ENCODE peak calls at places on chromosomes 16 and 17, in six cellular contexts. One of them, this sample, is unnamed.

GRCh38 chr16:67874147-67874771 is 1.4 kb downstream of the EDC4 start:
- DNase-seq in left lung: peak
- DNase-seq in A549: no peak
- DNase-seq in H7: peak
- DNase-seq in brain microvascular endothelial cell: no peak
- DNase-seq in effector memory CD4-positive, alpha-beta T cell: no peak
- DNase-seq in this sample: no peak

GRCh38 chr16:65079549-65079948 is 42.3 kb downstream of the CDH11 start:
- DNase-seq in left lung: no peak
- DNase-seq in A549: no peak
- DNase-seq in H7: no peak
- DNase-seq in brain microvascular endothelial cell: no peak
- DNase-seq in effector memory CD4-positive, alpha-beta T cell: no peak
- DNase-seq in this sample: no peak

GRCh38 chr16:65662236-65662635 is 540.4 kb upstream of the CDH11 start:
- DNase-seq in left lung: no peak
- DNase-seq in A549: no peak
- DNase-seq in H7: no peak
- DNase-seq in brain microvascular endothelial cell: no peak
- DNase-seq in effector memory CD4-positive, alpha-beta T cell: no peak
- DNase-seq in this sample: no peak

GRCh38 chr17:7997186-7997585 is 5.2 kb upstream of the GUCY2D start:
- DNase-seq in left lung: no peak
- DNase-seq in A549: peak
- DNase-seq in H7: peak
- DNase-seq in brain microvascular endothelial cell: no peak
- DNase-seq in effector memory CD4-positive, alpha-beta T cell: no peak
- DNase-seq in this sample: peak

GRCh38 chr16:81703177-81704155 is 75.6 kb upstream of the PLCG2 start:
- DNase-seq in left lung: peak
- DNase-seq in A549: peak
- DNase-seq in H7: no peak
- DNase-seq in brain microvascular endothelial cell: peak
- DNase-seq in effector memory CD4-positive, alpha-beta T cell: no peak
- DNase-seq in this sample: peak

GRCh38 chr16:7653746-7654145 is 321.1 kb downstream of the RBFOX1 start:
- DNase-seq in left lung: peak
- DNase-seq in A549: no peak
- DNase-seq in H7: peak
- DNase-seq in brain microvascular endothelial cell: no peak
- DNase-seq in effector memory CD4-positive, alpha-beta T cell: no peak
- DNase-seq in this sample: no peak

GRCh38 chr17:28975634-28976033 is 24.3 kb upstream of the PHF12 start:
- DNase-seq in left lung: no peak
- DNase-seq in A549: no peak
- DNase-seq in H7: no peak
- DNase-seq in brain microvascular endothelial cell: no peak
- DNase-seq in effector memory CD4-positive, alpha-beta T cell: no peak
- DNase-seq in this sample: no peak

GRCh38 chr16:57852189-57852588 is 49.9 kb upstream of the KIFC3 start:
- DNase-seq in left lung: no peak
- DNase-seq in A549: no peak
- DNase-seq in H7: no peak
- DNase-seq in brain microvascular endothelial cell: no peak
- DNase-seq in effector memory CD4-positive, alpha-beta T cell: no peak
- DNase-seq in this sample: no peak

GRCh38 chr16:48013476-48013875 is 142.3 kb downstream of the ABCC12 start:
- DNase-seq in left lung: no peak
- DNase-seq in A549: no peak
- DNase-seq in H7: no peak
- DNase-seq in brain microvascular endothelial cell: no peak
- DNase-seq in effector memory CD4-positive, alpha-beta T cell: no peak
- DNase-seq in this sample: no peak

GRCh38 chr17:80159984-80160383 is 9.8 kb upstream of the CARD14 start:
- DNase-seq in left lung: no peak
- DNase-seq in A549: no peak
- DNase-seq in H7: no peak
- DNase-seq in brain microvascular endothelial cell: no peak
- DNase-seq in effector memory CD4-positive, alpha-beta T cell: no peak
- DNase-seq in this sample: no peak

GRCh38 chr16:79871906-79872305 is 271.4 kb upstream of the MAF start:
- DNase-seq in left lung: no peak
- DNase-seq in A549: no peak
- DNase-seq in H7: no peak
- DNase-seq in brain microvascular endothelial cell: no peak
- DNase-seq in effector memory CD4-positive, alpha-beta T cell: no peak
- DNase-seq in this sample: no peak

GRCh38 chr16:1093284-1094123 is 2.5 kb downstream of the C1QTNF8 start:
- DNase-seq in left lung: no peak
- DNase-seq in A549: peak
- DNase-seq in H7: no peak
- DNase-seq in brain microvascular endothelial cell: no peak
- DNase-seq in effector memory CD4-positive, alpha-beta T cell: no peak
- DNase-seq in this sample: no peak

GRCh38 chr16:79372504-79373184 is 227.9 kb downstream of the MAF start:
- DNase-seq in left lung: no peak
- DNase-seq in A549: peak
- DNase-seq in H7: no peak
- DNase-seq in brain microvascular endothelial cell: peak
- DNase-seq in effector memory CD4-positive, alpha-beta T cell: peak
- DNase-seq in this sample: no peak

DNA sequence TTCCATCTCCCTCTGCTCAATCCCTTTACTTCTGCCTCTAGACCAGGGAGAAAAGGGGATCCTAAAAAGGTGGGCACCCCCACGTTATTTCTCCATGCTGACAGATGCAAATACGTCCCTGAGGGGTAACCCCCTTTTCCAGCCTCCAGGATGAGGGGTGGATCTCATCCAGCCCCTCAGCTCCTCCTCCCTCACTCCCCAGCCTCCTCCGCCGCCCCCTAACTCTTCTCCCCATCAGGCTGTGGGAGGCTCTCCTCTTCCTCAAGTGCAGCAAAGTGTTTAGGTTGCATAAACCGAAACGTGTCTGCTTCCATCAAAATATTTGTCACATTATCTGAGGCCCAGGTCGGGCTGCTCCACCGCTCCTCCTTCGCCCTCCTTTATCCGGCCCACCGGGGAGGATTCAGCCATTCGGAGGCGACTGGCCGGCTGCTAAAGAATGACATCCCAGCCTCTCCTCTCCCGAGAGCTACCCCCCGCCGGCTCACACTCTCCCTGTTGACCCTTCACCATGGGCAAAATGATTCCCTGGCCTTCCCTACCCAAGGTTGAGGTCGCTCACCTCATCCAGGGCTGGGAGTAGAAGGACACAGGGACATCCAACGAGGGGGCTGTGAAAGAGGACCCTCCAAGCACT is 1.2 kb upstream of the C1QL1 start:
- DNase-seq in left lung: no peak
- DNase-seq in A549: no peak
- DNase-seq in H7: peak
- DNase-seq in brain microvascular endothelial cell: no peak
- DNase-seq in effector memory CD4-positive, alpha-beta T cell: no peak
- DNase-seq in this sample: no peak
- H3K4me3 ChIP-seq in left lung: no peak
- H3K4me3 ChIP-seq in A549: no peak
- H3K4me3 ChIP-seq in H7: peak
- H3K4me3 ChIP-seq in brain microvascular endothelial cell: no peak
- H3K4me3 ChIP-seq in effector memory CD4-positive, alpha-beta T cell: peak
- H3K4me3 ChIP-seq in this sample: no peak

GRCh38 chr16:86878290-86879160 is 300.2 kb downstream of the FOXL1 start:
- DNase-seq in left lung: no peak
- DNase-seq in A549: no peak
- DNase-seq in H7: no peak
- DNase-seq in brain microvascular endothelial cell: no peak
- DNase-seq in effector memory CD4-positive, alpha-beta T cell: no peak
- DNase-seq in this sample: no peak

GRCh38 chr16:86879268-86879667 is 300.9 kb downstream of the FOXL1 start:
- DNase-seq in left lung: no peak
- DNase-seq in A549: no peak
- DNase-seq in H7: no peak
- DNase-seq in brain microvascular endothelial cell: no peak
- DNase-seq in effector memory CD4-positive, alpha-beta T cell: no peak
- DNase-seq in this sample: no peak

GRCh38 chr16:86877835-86878234 is 299.5 kb downstream of the FOXL1 start:
- DNase-seq in left lung: no peak
- DNase-seq in A549: no peak
- DNase-seq in H7: no peak
- DNase-seq in brain microvascular endothelial cell: no peak
- DNase-seq in effector memory CD4-positive, alpha-beta T cell: no peak
- DNase-seq in this sample: no peak

GRCh38 chr16:86876499-86876898 is 298.1 kb downstream of the FOXL1 start:
- DNase-seq in left lung: no peak
- DNase-seq in A549: no peak
- DNase-seq in H7: no peak
- DNase-seq in brain microvascular endothelial cell: no peak
- DNase-seq in effector memory CD4-positive, alpha-beta T cell: no peak
- DNase-seq in this sample: no peak

GRCh38 chr16:86877108-86877507 is 298.8 kb downstream of the FOXL1 start:
- DNase-seq in left lung: no peak
- DNase-seq in A549: no peak
- DNase-seq in H7: no peak
- DNase-seq in brain microvascular endothelial cell: no peak
- DNase-seq in effector memory CD4-positive, alpha-beta T cell: no peak
- DNase-seq in this sample: no peak
- H3K4me3 ChIP-seq in left lung: no peak
- H3K4me3 ChIP-seq in A549: no peak
- H3K4me3 ChIP-seq in H7: no peak
- H3K4me3 ChIP-seq in brain microvascular endothelial cell: no peak
- H3K4me3 ChIP-seq in effector memory CD4-positive, alpha-beta T cell: no peak
- H3K4me3 ChIP-seq in this sample: no peak

DNA sequence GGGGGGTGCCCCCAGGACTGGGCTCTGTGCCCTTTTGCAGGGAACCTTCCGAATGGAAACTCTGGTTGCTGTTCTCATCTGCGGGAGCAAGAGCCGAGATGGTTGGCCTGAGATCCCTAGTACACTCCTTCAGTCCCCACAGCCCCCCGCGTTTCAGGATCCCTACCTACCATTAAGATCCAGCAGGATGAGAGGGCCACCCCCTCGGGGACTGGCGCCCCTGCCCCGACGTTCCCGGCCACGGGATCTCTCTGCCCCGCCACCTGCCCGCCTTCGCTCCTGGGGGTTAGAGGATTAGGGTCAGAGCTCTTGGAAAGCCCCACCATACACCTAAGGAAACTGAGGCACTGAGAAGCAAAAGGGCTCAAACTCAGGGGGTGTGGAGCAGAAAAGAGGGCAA is 1.2 kb downstream of the BCL7C start:
- DNase-seq in left lung: peak
- DNase-seq in A549: no peak
- DNase-seq in H7: peak
- DNase-seq in brain microvascular endothelial cell: no peak
- DNase-seq in effector memory CD4-positive, alpha-beta T cell: no peak
- DNase-seq in this sample: no peak
- H3K4me3 ChIP-seq in left lung: peak
- H3K4me3 ChIP-seq in A549: no peak
- H3K4me3 ChIP-seq in H7: no peak
- H3K4me3 ChIP-seq in brain microvascular endothelial cell: peak
- H3K4me3 ChIP-seq in effector memory CD4-positive, alpha-beta T cell: no peak
- H3K4me3 ChIP-seq in this sample: peak

GRCh38 chr16:2482181-2483107 is 7.5 kb downstream of the TBC1D24 start:
- DNase-seq in left lung: no peak
- DNase-seq in A549: no peak
- DNase-seq in H7: no peak
- DNase-seq in brain microvascular endothelial cell: no peak
- DNase-seq in effector memory CD4-positive, alpha-beta T cell: no peak
- DNase-seq in this sample: peak
- H3K4me3 ChIP-seq in left lung: no peak
- H3K4me3 ChIP-seq in A549: no peak
- H3K4me3 ChIP-seq in H7: no peak
- H3K4me3 ChIP-seq in brain microvascular endothelial cell: no peak
- H3K4me3 ChIP-seq in effector memory CD4-positive, alpha-beta T cell: no peak
- H3K4me3 ChIP-seq in this sample: peak

DNA sequence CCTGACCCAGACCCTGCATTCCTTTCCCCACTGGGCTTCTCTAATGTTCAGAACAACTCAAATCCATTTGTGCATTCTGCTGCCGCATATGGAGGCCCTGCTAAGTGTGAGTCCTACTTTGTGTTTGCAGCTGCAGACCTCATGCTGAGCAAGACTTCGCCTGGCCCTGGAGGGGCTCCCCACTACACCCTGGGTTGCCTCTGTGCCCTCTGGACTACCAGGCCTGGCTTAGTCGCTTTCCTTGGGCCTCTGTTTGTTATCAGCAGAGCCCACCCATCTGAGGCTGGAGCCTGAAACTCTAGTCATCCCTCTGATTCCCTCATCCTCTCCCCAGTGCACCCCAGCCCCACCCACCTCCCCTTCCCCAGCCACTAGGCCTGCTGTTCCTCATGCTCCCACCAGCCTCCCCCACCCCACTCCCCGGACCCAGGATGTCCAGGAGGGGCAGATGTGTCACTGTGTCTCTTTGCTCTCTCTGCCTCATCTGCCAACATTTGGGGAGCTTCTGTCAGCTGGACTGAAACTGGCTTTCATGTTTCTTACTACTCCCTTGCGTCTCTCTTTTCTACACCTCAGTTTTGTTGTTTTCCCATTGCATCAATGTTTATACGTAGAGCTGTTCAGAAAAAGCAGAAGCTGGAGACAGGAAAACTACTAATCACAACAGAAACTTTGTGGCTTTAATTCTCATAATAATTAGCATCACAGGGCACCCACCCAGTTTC is 17.8 kb upstream of the CD300E start:
- DNase-seq in left lung: no peak
- DNase-seq in A549: no peak
- DNase-seq in H7: no peak
- DNase-seq in brain microvascular endothelial cell: no peak
- DNase-seq in effector memory CD4-positive, alpha-beta T cell: no peak
- DNase-seq in this sample: no peak
- H3K4me3 ChIP-seq in left lung: no peak
- H3K4me3 ChIP-seq in A549: no peak
- H3K4me3 ChIP-seq in H7: no peak
- H3K4me3 ChIP-seq in brain microvascular endothelial cell: no peak
- H3K4me3 ChIP-seq in effector memory CD4-positive, alpha-beta T cell: no peak
- H3K4me3 ChIP-seq in this sample: no peak

GRCh38 chr17:78844301-78845005 is 3.8 kb upstream of the USP36 start:
- DNase-seq in left lung: no peak
- DNase-seq in A549: no peak
- DNase-seq in H7: no peak
- DNase-seq in brain microvascular endothelial cell: peak
- DNase-seq in effector memory CD4-positive, alpha-beta T cell: no peak
- DNase-seq in this sample: peak
- H3K4me3 ChIP-seq in left lung: no peak
- H3K4me3 ChIP-seq in A549: no peak
- H3K4me3 ChIP-seq in H7: no peak
- H3K4me3 ChIP-seq in brain microvascular endothelial cell: no peak
- H3K4me3 ChIP-seq in effector memory CD4-positive, alpha-beta T cell: no peak
- H3K4me3 ChIP-seq in this sample: no peak

GRCh38 chr17:57527437-57528083 is 217.5 kb downstream of the CCDC182 start:
- DNase-seq in left lung: no peak
- DNase-seq in A549: no peak
- DNase-seq in H7: peak
- DNase-seq in brain microvascular endothelial cell: no peak
- DNase-seq in effector memory CD4-positive, alpha-beta T cell: no peak
- DNase-seq in this sample: no peak

GRCh38 chr17:57524790-57525543 is 220.1 kb downstream of the CCDC182 start:
- DNase-seq in left lung: no peak
- DNase-seq in A549: no peak
- DNase-seq in H7: no peak
- DNase-seq in brain microvascular endothelial cell: peak
- DNase-seq in effector memory CD4-positive, alpha-beta T cell: no peak
- DNase-seq in this sample: no peak

GRCh38 chr17:57521606-57522435 is 223.3 kb downstream of the CCDC182 start:
- DNase-seq in left lung: no peak
- DNase-seq in A549: no peak
- DNase-seq in H7: no peak
- DNase-seq in brain microvascular endothelial cell: no peak
- DNase-seq in effector memory CD4-positive, alpha-beta T cell: no peak
- DNase-seq in this sample: no peak

GRCh38 chr17:57522436-57523005 is 222.6 kb downstream of the CCDC182 start:
- DNase-seq in left lung: no peak
- DNase-seq in A549: no peak
- DNase-seq in H7: no peak
- DNase-seq in brain microvascular endothelial cell: no peak
- DNase-seq in effector memory CD4-positive, alpha-beta T cell: no peak
- DNase-seq in this sample: no peak

GRCh38 chr17:57523926-57524634 is 221.0 kb downstream of the CCDC182 start:
- DNase-seq in left lung: peak
- DNase-seq in A549: peak
- DNase-seq in H7: no peak
- DNase-seq in brain microvascular endothelial cell: no peak
- DNase-seq in effector memory CD4-positive, alpha-beta T cell: no peak
- DNase-seq in this sample: peak
- H3K4me3 ChIP-seq in left lung: no peak
- H3K4me3 ChIP-seq in A549: no peak
- H3K4me3 ChIP-seq in H7: no peak
- H3K4me3 ChIP-seq in brain microvascular endothelial cell: no peak
- H3K4me3 ChIP-seq in effector memory CD4-positive, alpha-beta T cell: no peak
- H3K4me3 ChIP-seq in this sample: no peak